ENCODE peak calls at places on chromosomes 4 and X, in nine cellular contexts. J, D, W, I, Y, M, L, A and B are unnamed samples.

GRCh38 chrX:1659664-1660461 is 45.0 kb downstream of the ASMT start:
- DNase-seq in J (no peak), D (no peak), W (no peak), I (peak), Y (no peak), M (no peak), L (no peak), A (no peak), B (peak)

GRCh38 chrX:79325263-79325958 is 41.7 kb downstream of the ITM2A start:
- DNase-seq in J (no peak), D (peak), W (no peak), I (no peak), Y (no peak), M (no peak), L (no peak), A (peak), B (no peak)

GRCh38 chr4:123922847-123923246 is 526.3 kb downstream of the SPRY1 start:
- DNase-seq in J (no peak), D (no peak), W (no peak), I (no peak), Y (peak), M (no peak), L (no peak), A (no peak), B (no peak)

GRCh38 chr4:85964298-85964697 is 395.6 kb downstream of the MAPK10 start:
- DNase-seq in J (no peak), D (no peak), W (no peak), I (no peak), Y (no peak), M (no peak), L (no peak), A (no peak), B (no peak)

GRCh38 chrX:64850371-64851082 is 125.7 kb downstream of the ZC4H2 start:
- DNase-seq in J (no peak), D (no peak), W (no peak), I (no peak), Y (no peak), M (no peak), L (no peak), A (no peak), B (no peak)

GRCh38 chr4:8319731-8320385 is 50.3 kb downstream of the HTRA3 start:
- DNase-seq in J (no peak), D (peak), W (no peak), I (peak), Y (no peak), M (no peak), L (peak), A (no peak), B (peak)

GRCh38 chr4:118279920-118280432 is 72.8 kb downstream of the PRSS12 start:
- DNase-seq in J (no peak), D (no peak), W (no peak), I (no peak), Y (peak), M (no peak), L (no peak), A (no peak), B (no peak)

GRCh38 chrX:17976955-17977354 is 115.9 kb upstream of the RAI2 start:
- DNase-seq in J (no peak), D (no peak), W (no peak), I (no peak), Y (no peak), M (no peak), L (no peak), A (no peak), B (no peak)

GRCh38 chr4:94757192-94758140 is at the start of gene BMPR1B:
- DNase-seq in J (peak), D (peak), W (no peak), I (no peak), Y (peak), M (no peak), L (no peak), A (no peak), B (no peak)

GRCh38 chr4:107854326-107855030 is 29.7 kb downstream of the SGMS2 start:
- DNase-seq in J (peak), D (no peak), W (no peak), I (no peak), Y (peak), M (no peak), L (no peak), A (no peak), B (no peak)

GRCh38 chr4:28443786-28444412 is 1583.3 kb downstream of the STIM2 start:
- DNase-seq in J (no peak), D (peak), W (peak), I (no peak), Y (peak), M (no peak), L (no peak), A (peak), B (peak)

GRCh38 chrX:39809326-39809725 is 288.4 kb downstream of the BCOR start:
- DNase-seq in J (no peak), D (no peak), W (no peak), I (peak), Y (peak), M (no peak), L (no peak), A (no peak), B (no peak)

GRCh38 chr4:23881674-23882337 is 8.0 kb downstream of the PPARGC1A start:
- DNase-seq in J (no peak), D (no peak), W (no peak), I (no peak), Y (no peak), M (no peak), L (no peak), A (no peak), B (no peak)

GRCh38 chr4:8419222-8420041 is 21.1 kb downstream of the ACOX3 start:
- DNase-seq in J (peak), D (no peak), W (peak), I (no peak), Y (peak), M (no peak), L (no peak), A (no peak), B (no peak)

GRCh38 chrX:87489071-87489470 is 28.5 kb upstream of the KLHL4 start:
- DNase-seq in J (no peak), D (no peak), W (no peak), I (no peak), Y (no peak), M (no peak), L (no peak), A (no peak), B (no peak)

GRCh38 chrX:40237745-40238178 is 140.0 kb upstream of the BCOR start:
- DNase-seq in J (no peak), D (no peak), W (no peak), I (no peak), Y (no peak), M (no peak), L (no peak), A (no peak), B (no peak)

GRCh38 chrX:66024570-66024969 is 15.3 kb downstream of the VSIG4 start:
- DNase-seq in J (no peak), D (no peak), W (no peak), I (no peak), Y (no peak), M (no peak), L (no peak), A (no peak), B (no peak)

GRCh38 chr4:34043131-34043530 is 2201.2 kb downstream of the ARAP2 start:
- DNase-seq in J (peak), D (no peak), W (no peak), I (no peak), Y (no peak), M (no peak), L (no peak), A (no peak), B (no peak)

GRCh38 chr4:135718019-135718418 is 1516.4 kb upstream of the PABPC4L start:
- DNase-seq in J (peak), D (no peak), W (no peak), I (no peak), Y (peak), M (no peak), L (no peak), A (no peak), B (no peak)

GRCh38 chrX:123976671-123977316 is 15.3 kb downstream of the STAG2 start:
- DNase-seq in J (no peak), D (no peak), W (no peak), I (no peak), Y (peak), M (peak), L (no peak), A (no peak), B (no peak)

GRCh38 chr4:26916195-26916594 is 55.6 kb downstream of the STIM2 start:
- DNase-seq in J (peak), D (no peak), W (no peak), I (no peak), Y (peak), M (no peak), L (no peak), A (no peak), B (no peak)